ENCODE peak calls at places on chromosome 10, in six cellular contexts. K, H, B, E, I and M are unnamed samples.

GRCh38 chr10:71548494-71548846 is 151.8 kb downstream of the CDH23 start:
- DNase-seq in B (no peak), I (peak), E (peak), H (no peak), K (no peak), M (no peak)

GRCh38 chr10:132197271-132198067 is 10.7 kb downstream of the DPYSL4 start:
- DNase-seq in K (no peak), I (no peak), H (no peak), B (no peak), E (no peak), M (no peak)

GRCh38 chr10:121854809-121855445 is 72.9 kb downstream of the ATE1 start:
- DNase-seq in I (no peak), B (no peak), H (no peak), E (no peak), K (no peak), M (no peak)

GRCh38 chr10:79392020-79392398 is 44.7 kb downstream of the PPIF start:
- DNase-seq in E (no peak), K (no peak), I (no peak), B (no peak), H (no peak), M (no peak)

GRCh38 chr10:85003083-85003482 is 674.7 kb downstream of the CCSER2 start:
- DNase-seq in B (no peak), H (no peak), I (no peak), K (no peak), E (no peak), M (no peak)

GRCh38 chr10:607545-608196 is 81.8 kb downstream of the DIP2C start:
- DNase-seq in B (no peak), E (no peak), H (no peak), I (no peak), K (no peak), M (no peak)

GRCh38 chr10:90162464-90162863 is 461.1 kb downstream of the KIF20B start:
- DNase-seq in E (no peak), H (no peak), I (peak), B (no peak), K (no peak), M (peak)

GRCh38 chr10:129514568-129515451 is 47.8 kb downstream of the MGMT start:
- DNase-seq in B (no peak), K (no peak), E (no peak), H (no peak), I (no peak), M (no peak)

GRCh38 chr10:18312385-18313145 is 172.3 kb downstream of the CACNB2 start:
- DNase-seq in I (peak), H (no peak), K (no peak), B (no peak), E (peak), M (peak)

GRCh38 chr10:36336315-36336714 is 694.2 kb upstream of the FZD8 start:
- DNase-seq in H (no peak), B (no peak), E (peak), K (no peak), I (peak), M (no peak)

GRCh38 chr10:91347529-91347928 is 62.6 kb upstream of the HECTD2 start:
- DNase-seq in E (no peak), K (no peak), H (no peak), B (no peak), I (peak), M (no peak)

GRCh38 chr10:19628767-19629443 is 187.3 kb upstream of the PLXDC2 start:
- DNase-seq in K (peak), E (peak), H (no peak), B (no peak), I (no peak), M (peak)

GRCh38 chr10:76885815-76886214 is 751.8 kb downstream of the KCNMA1 start:
- DNase-seq in B (no peak), K (peak), I (no peak), H (no peak), E (no peak), M (no peak)

GRCh38 chr10:14326581-14326980 is 4.1 kb downstream of the FRMD4A start:
- DNase-seq in H (no peak), E (no peak), K (no peak), I (no peak), B (no peak), M (no peak)

GRCh38 chr10:126570631-126571170 is 99.8 kb downstream of the C10orf90 start:
- DNase-seq in I (no peak), E (peak), B (no peak), K (no peak), H (no peak), M (peak)

GRCh38 chr10:58859541-58859940 is 316.9 kb upstream of the PHYHIPL start:
- DNase-seq in B (no peak), E (no peak), K (no peak), I (peak), H (no peak), M (no peak)

GRCh38 chr10:124240721-124241350 is 147.4 kb upstream of the CHST15 start:
- DNase-seq in B (no peak), H (peak), I (no peak), E (no peak), K (no peak), M (no peak)
- H3K14ac ChIP-seq in B (no peak), H (no peak), I (no peak), E (no peak), K (no peak), M (no peak)

DNA sequence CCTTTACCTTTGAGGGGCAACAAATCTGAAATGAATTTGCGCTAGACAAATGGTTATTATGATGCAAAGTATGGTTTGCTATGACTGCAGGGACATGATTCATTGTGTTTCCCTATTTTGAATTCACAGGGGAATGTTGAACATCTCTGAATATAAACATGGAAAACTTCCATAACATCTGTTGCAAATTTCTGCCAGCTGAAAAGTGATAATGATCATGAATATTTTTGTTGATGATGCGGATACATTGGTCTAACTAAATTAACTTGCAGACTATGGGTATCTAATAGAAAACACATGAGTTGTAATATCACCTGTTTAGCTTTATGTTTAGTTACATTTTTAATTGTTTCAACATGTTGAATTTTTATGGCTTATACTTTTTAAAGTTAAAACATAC is 1325.5 kb downstream of the REEP3 start:
- DNase-seq in B (no peak), E (no peak), H (no peak), I (no peak), K (no peak), M (no peak)
- H3K14ac ChIP-seq in B (no peak), E (no peak), H (no peak), I (no peak), K (no peak), M (no peak)

GRCh38 chr10:72910705-72911104 is 17.2 kb downstream of the OIT3 start:
- DNase-seq in H (no peak), E (no peak), K (no peak), B (no peak), I (no peak), M (no peak)
- H3K14ac ChIP-seq in H (no peak), E (no peak), K (no peak), B (no peak), I (no peak), M (no peak)

GRCh38 chr10:124728830-124729661 is 15.1 kb downstream of the FAM53B start:
- DNase-seq in E (peak), H (no peak), K (no peak), B (no peak), I (no peak), M (peak)

GRCh38 chr10:124728071-124728829 is 15.9 kb downstream of the FAM53B start:
- DNase-seq in I (peak), H (no peak), K (no peak), B (no peak), E (peak), M (peak)

GRCh38 chr10:124725171-124725631 is 19.0 kb downstream of the FAM53B start:
- DNase-seq in B (no peak), I (no peak), K (no peak), E (no peak), H (no peak), M (no peak)

GRCh38 chr10:124725791-124726190 is 18.4 kb downstream of the FAM53B start:
- DNase-seq in K (no peak), H (no peak), B (no peak), E (no peak), I (no peak), M (no peak)

GRCh38 chr10:124727389-124727960 is 16.7 kb downstream of the FAM53B start:
- DNase-seq in I (no peak), B (no peak), K (no peak), H (no peak), E (no peak), M (peak)
- H3K14ac ChIP-seq in I (no peak), B (no peak), K (no peak), H (no peak), E (no peak), M (no peak)

DNA sequence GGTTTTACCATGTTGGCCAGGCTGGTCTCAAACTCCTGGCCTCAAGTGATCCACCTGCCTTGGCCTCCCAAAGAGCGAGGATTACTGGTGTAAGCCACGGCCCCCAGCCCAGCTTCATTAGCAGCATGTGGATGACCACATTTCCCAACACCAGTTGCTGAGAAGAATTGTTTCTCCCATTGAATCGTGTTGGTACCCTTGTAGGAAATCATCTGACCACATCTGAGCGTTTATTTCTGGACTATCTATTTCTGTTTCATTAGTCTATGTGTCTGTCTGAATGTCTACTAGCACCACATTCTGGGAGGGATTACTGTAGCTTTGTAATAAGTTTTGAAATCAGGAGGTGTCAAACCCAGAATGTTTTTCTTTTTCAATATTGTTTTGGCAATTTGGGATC is 89.6 kb downstream of the LCOR start:
- DNase-seq in E (no peak), B (no peak), H (no peak), K (no peak), I (no peak), M (no peak)
- H3K14ac ChIP-seq in E (no peak), B (no peak), H (no peak), K (no peak), I (no peak), M (no peak)

DNA sequence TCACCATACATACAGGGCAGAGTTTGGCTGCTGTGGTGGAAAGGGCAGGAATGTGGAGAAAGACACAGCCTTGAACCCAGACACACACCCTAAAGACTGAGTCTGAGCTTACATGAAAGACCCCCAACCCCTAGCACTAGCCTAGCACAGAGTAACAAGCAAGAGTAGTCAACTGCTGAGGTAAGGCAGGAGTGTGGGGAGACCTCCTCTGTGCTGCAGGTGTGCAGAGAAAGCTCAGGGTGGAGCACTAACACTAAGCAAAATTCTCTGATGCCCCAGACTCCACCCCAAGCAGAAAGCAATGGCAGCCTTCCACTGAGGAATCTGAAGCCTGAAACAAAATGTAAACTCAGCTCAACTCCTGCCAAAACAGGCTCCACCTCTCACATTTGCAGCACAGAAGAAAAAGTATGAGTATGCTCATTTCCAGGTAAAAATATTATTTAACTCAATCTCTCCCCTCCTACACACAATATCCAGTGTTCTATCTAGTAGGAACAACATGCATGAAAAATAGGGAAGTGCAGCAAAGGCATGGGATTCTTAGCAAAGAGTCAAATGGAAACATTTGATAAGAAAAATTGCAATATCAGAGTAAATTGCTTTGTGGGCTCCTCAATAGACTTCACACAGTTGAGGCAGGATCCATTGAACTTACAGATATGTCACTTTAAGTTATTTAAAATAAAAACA is 151.1 kb downstream of the ANK3 start:
- DNase-seq in K (no peak), B (peak), I (peak), E (peak), H (peak), M (peak)
- H3K14ac ChIP-seq in K (no peak), B (no peak), I (no peak), E (no peak), H (no peak), M (no peak)

GRCh38 chr10:88743999-88744398 is 15.8 kb upstream of the LIPN start:
- DNase-seq in K (no peak), H (peak), E (no peak), I (no peak), B (peak), M (no peak)

GRCh38 chr10:88745633-88746032 is 14.2 kb upstream of the LIPN start:
- DNase-seq in B (no peak), I (no peak), K (no peak), E (no peak), H (no peak), M (no peak)
- H3K14ac ChIP-seq in B (no peak), I (no peak), K (no peak), E (no peak), H (no peak), M (no peak)